ENCODE peak calls at places on chromosome 20, in eight cellular contexts. L is kidney tubule cell, V is Caco-2, C is EL, X is H9, H is lung, E is T-helper 9 cell, K is fibroblast of pulmonary artery. N is an unnamed sample.

GRCh38 chr20:24693466-24694156 is 224.2 kb downstream of the SYNDIG1 start:
- DNase-seq in X (peak), E (no peak), L (no peak), V (no peak), C (no peak), K (no peak), H (peak), N (no peak)

GRCh38 chr20:52150440-52151258 is 40.9 kb downstream of the ZFP64 start:
- DNase-seq in E (no peak), H (no peak), V (no peak), K (peak), L (peak), X (no peak), C (peak), N (peak)

GRCh38 chr20:46575794-46576495 is 25.5 kb upstream of the OCSTAMP start:
- DNase-seq in C (no peak), H (no peak), L (no peak), V (peak), X (no peak), E (no peak), K (no peak), N (no peak)

GRCh38 chr20:4617019-4617418 is 104.7 kb upstream of the PRND start:
- DNase-seq in H (no peak), X (no peak), L (no peak), K (no peak), E (no peak), V (no peak), C (no peak), N (no peak)

GRCh38 chr20:50436052-50436656 is 74.0 kb upstream of the PTPN1 start:
- DNase-seq in L (no peak), V (no peak), C (no peak), H (no peak), X (no peak), K (no peak), E (no peak), N (no peak)

GRCh38 chr20:48457261-48458002 is 370.4 kb downstream of the PREX1 start:
- DNase-seq in X (no peak), L (no peak), V (no peak), K (no peak), E (no peak), H (no peak), C (no peak), N (no peak)

GRCh38 chr20:6693178-6693807 is 74.2 kb upstream of the BMP2 start:
- DNase-seq in C (no peak), L (no peak), K (no peak), E (no peak), H (no peak), V (peak), X (no peak), N (no peak)

GRCh38 chr20:59322101-59322500 is 21.7 kb downstream of the EDN3 start:
- DNase-seq in C (no peak), X (no peak), E (no peak), H (no peak), V (no peak), L (no peak), K (no peak), N (no peak)

GRCh38 chr20:4195499-4195898 is 180.1 kb upstream of the RNF24 start:
- DNase-seq in H (no peak), V (no peak), E (no peak), K (peak), C (peak), L (peak), X (peak), N (no peak)

GRCh38 chr20:19802492-19803158 is 44.6 kb downstream of the RIN2 start:
- DNase-seq in H (no peak), X (peak), K (no peak), L (peak), C (peak), V (peak), E (no peak), N (peak)

GRCh38 chr20:62946918-62947317 is 5.6 kb upstream of the SLC17A9 start:
- DNase-seq in X (no peak), L (no peak), V (peak), H (no peak), C (no peak), K (peak), E (no peak), N (no peak)

GRCh38 chr20:11697055-11697454 is 220.6 kb upstream of the BTBD3 start:
- DNase-seq in C (no peak), K (no peak), E (no peak), L (no peak), H (no peak), V (no peak), X (no peak), N (peak)

GRCh38 chr20:34426026-34426425 is 63.0 kb downstream of the ITCH start:
- DNase-seq in H (no peak), K (peak), C (no peak), V (no peak), L (no peak), X (no peak), E (no peak), N (no peak)

GRCh38 chr20:33490023-33490933 is at the start of gene CBFA2T2:
- DNase-seq in K (peak), V (peak), C (peak), H (no peak), X (no peak), L (no peak), E (no peak), N (no peak)